ENCODE peak calls at places on chromosome 17, in nine cellular contexts. X is stomach, K is spleen, R is lung, B is HCT116, Z is breast epithelium, G is astrocyte, I is Panc1, Y is GM23338. W is an unnamed sample.

GRCh38 chr17:61284174-61284573 is 115.5 kb upstream of the TBX2 start:
- DNase-seq in X (no peak), K (no peak), R (no peak), B (no peak), Z (no peak), G (peak; percentile 86), I (no peak), Y (no peak), W (peak; percentile 77)

GRCh38 chr17:69227536-69227935 is 1.1 kb downstream of the ABCA10 start:
- DNase-seq in X (no peak), K (no peak), R (no peak), B (no peak), Z (no peak), G (no peak), I (no peak), Y (no peak), W (no peak)

GRCh38 chr17:34306466-34306865 is 12.8 kb upstream of the CCL8 start:
- DNase-seq in X (no peak), K (no peak), R (peak; percentile 40), B (no peak), Z (no peak), G (peak; percentile 67), I (no peak), Y (peak; percentile 80), W (no peak)

GRCh38 chr17:73013299-73013698 is 79.2 kb downstream of the SLC39A11 start:
- DNase-seq in X (no peak), K (no peak), R (no peak), B (no peak), Z (no peak), G (no peak), I (no peak), Y (no peak), W (no peak)

GRCh38 chr17:49318438-49318965 is 43.5 kb downstream of the ZNF652 start:
- DNase-seq in X (no peak), K (no peak), R (no peak), B (no peak), Z (no peak), G (no peak), I (no peak), Y (no peak), W (no peak)

GRCh38 chr17:47267354-47267828 is 13.8 kb downstream of the ITGB3 start:
- DNase-seq in X (no peak), K (no peak), R (no peak), B (no peak), Z (no peak), G (peak; percentile 98), I (no peak), Y (no peak), W (peak; percentile 97)

GRCh38 chr17:74303300-74303699 is 22.7 kb upstream of the KIF19 start:
- DNase-seq in X (no peak), K (no peak), R (no peak), B (no peak), Z (no peak), G (no peak), I (no peak), Y (no peak), W (no peak)

GRCh38 chr17:4201231-4201630 is 58.2 kb downstream of the CYB5D2 start:
- DNase-seq in X (no peak), K (no peak), R (no peak), B (no peak), Z (no peak), G (no peak), I (no peak), Y (no peak), W (no peak)

GRCh38 chr17:44487170-44487569 is 16.0 kb downstream of the GPATCH8 start:
- DNase-seq in X (no peak), K (no peak), R (no peak), B (no peak), Z (no peak), G (no peak), I (no peak), Y (no peak), W (no peak)

GRCh38 chr17:4304417-4305027 is 40.7 kb upstream of the ANKFY1 start:
- DNase-seq in X (peak; percentile 43), K (no peak), R (peak; percentile 51), B (peak; percentile 18), Z (no peak), G (no peak), I (no peak), Y (peak; percentile 81), W (no peak)

GRCh38 chr17:17220529-17220928 is 14.4 kb upstream of the PLD6 start:
- DNase-seq in X (no peak), K (no peak), R (no peak), B (no peak), Z (no peak), G (no peak), I (no peak), Y (no peak), W (no peak)

GRCh38 chr17:74192950-74193781 is 10.3 kb upstream of the RPL38 start:
- DNase-seq in X (peak; percentile 43), K (no peak), R (no peak), B (no peak), Z (peak; percentile 35), G (no peak), I (no peak), Y (no peak), W (no peak)

GRCh38 chr17:50266384-50267073 is 7.7 kb upstream of the TMEM92 start:
- DNase-seq in X (peak; percentile 88), K (peak; percentile 60), R (peak; percentile 76), B (no peak), Z (peak; percentile 47), G (peak; percentile 86), I (no peak), Y (no peak), W (no peak)

GRCh38 chr17:27981978-27982377 is 60.5 kb upstream of the NLK start:
- DNase-seq in X (no peak), K (no peak), R (no peak), B (no peak), Z (no peak), G (no peak), I (no peak), Y (no peak), W (no peak)

GRCh38 chr17:31266042-31266441 is 31.0 kb downstream of the OMG start:
- DNase-seq in X (no peak), K (no peak), R (no peak), B (no peak), Z (no peak), G (no peak), I (no peak), Y (peak; percentile 50), W (no peak)

GRCh38 chr17:78040561-78041400 is 82.3 kb downstream of the TNRC6C start:
- DNase-seq in X (peak; percentile 29), K (peak; percentile 81), R (peak; percentile 67), B (peak; percentile 56), Z (peak; percentile 50), G (peak; percentile 39), I (no peak), Y (peak; percentile 27), W (no peak)

GRCh38 chr17:78039581-78039980 is 81.1 kb downstream of the TNRC6C start:
- DNase-seq in X (no peak), K (no peak), R (no peak), B (no peak), Z (no peak), G (no peak), I (no peak), Y (no peak), W (no peak)

GRCh38 chr17:78038748-78039288 is 80.3 kb downstream of the TNRC6C start:
- DNase-seq in X (no peak), K (no peak), R (no peak), B (no peak), Z (no peak), G (no peak), I (no peak), Y (no peak), W (no peak)

GRCh38 chr17:78034429-78035091 is 76.1 kb downstream of the TNRC6C start:
- DNase-seq in X (no peak), K (no peak), R (no peak), B (peak; percentile 56), Z (no peak), G (peak; percentile 23), I (no peak), Y (no peak), W (no peak)

GRCh38 chr17:78037280-78037679 is 78.8 kb downstream of the TNRC6C start:
- DNase-seq in X (no peak), K (no peak), R (no peak), B (no peak), Z (no peak), G (no peak), I (no peak), Y (no peak), W (no peak)
- H3K4me3 ChIP-seq in X (no peak overlapping the region), K (no peak overlapping the region), R (no peak overlapping the region), B (no peak overlapping the region), Z (no peak overlapping the region), G (no peak overlapping the region), I (no peak overlapping the region), Y (no peak overlapping the region), W (no peak overlapping the region)

DNA sequence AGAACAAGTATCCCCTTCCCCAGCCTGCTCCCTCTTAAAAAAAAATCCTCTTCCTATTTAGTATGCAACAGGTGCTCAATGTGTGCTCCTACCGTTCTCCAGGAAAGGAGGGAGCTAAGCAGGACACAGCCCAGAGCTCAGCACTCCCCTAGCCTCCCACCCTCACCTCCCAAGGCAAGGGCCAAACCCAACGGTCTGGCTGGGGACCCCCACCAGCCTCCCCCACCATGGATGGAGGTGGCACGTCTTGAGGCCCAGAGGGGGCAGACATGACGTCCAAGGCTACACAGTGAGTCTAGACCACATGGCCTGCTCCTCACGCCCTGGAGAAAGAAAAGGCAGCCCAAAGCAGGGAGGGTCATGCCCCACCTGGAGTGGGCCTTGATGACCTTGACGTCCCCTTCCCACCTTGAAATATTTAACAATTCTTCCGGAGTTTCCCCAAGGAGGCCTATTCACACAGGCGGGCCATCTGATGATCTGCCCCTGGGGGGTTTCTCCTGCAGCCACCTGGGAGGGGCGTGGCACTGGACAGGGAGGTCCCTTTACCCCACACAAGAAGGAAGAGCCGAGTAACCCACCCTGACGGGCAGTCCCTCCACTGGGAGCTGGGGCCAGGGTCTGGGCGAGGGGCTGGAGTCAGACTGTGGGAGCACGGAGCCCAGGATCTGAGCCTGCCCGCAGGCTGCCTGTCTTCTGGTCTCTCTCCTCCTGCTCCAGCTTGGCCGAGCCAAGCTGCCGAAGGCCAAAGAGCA is 89.4 kb upstream of the CBX4 start:
- DNase-seq in X (no peak), K (no peak), R (no peak), B (no peak), Z (no peak), G (no peak), I (no peak), Y (no peak), W (no peak)
- TF ChIP-seq CTCF in X (no peak), K (no peak), R (no peak), B (no peak), Z (no peak), G (no peak), I (no peak), Y (no peak), W (no peak)

DNA sequence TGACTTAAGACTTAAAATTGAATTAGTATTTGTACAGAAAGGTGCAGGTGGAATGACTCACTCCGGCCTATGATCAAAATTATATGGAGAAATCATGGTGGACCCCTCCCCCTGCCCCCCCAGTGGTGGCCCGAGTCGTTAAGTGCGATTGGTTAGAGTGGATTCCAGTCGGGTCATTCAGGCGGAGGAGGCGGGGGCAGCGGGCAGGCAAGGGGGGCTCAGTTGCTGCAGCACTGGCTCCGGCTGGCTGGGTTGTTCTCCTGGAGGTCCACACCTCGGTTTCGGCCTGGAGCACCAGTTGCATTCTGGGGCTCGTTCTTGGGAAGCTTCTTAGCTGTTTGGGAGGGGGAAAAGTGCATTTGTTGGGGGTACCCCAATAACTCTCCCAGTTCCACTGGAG is 3.0 kb downstream of the HSPB9 start:
- DNase-seq in X (no peak), K (no peak), R (no peak), B (no peak), Z (no peak), G (no peak), I (no peak), Y (no peak), W (no peak)
- H3K36me3 ChIP-seq in X (peaks cover 68% of the 10 kb centered on the region), K (peaks cover 64% of the 10 kb centered on the region), R (peaks cover 46% of the 10 kb centered on the region), B (peaks cover 29% of the 10 kb centered on the region), Z (peaks cover 8% of the 10 kb centered on the region), G (peaks cover 27% of the 10 kb centered on the region), I (peaks cover 2% of the 10 kb centered on the region), Y (peaks cover 3% of the 10 kb centered on the region), W (peaks cover 2% of the 10 kb centered on the region)

GRCh38 chr17:15261063-15261817 is 3.9 kb downstream of the PMP22 start:
- DNase-seq in X (peak; percentile 36), K (peak; percentile 44), R (no peak), B (no peak), Z (peak; percentile 52), G (peak; percentile 42), I (no peak), Y (peak; percentile 77), W (no peak)
- H3K4me3 ChIP-seq in X (peak overlapping the region; percentile 57), K (peak overlapping the region; percentile 38), R (peak overlapping the region; percentile 77), B (peak overlapping the region; percentile 79), Z (peak overlapping the region; percentile 62), G (peak overlapping the region; percentile 77), I (peak overlapping the region; percentile 68), Y (peak overlapping the region; percentile 76), W (peak overlapping the region; percentile 51)